ENCODE peak calls at places on chromosomes 13 and 19, in six cellular contexts. One of them, this sample, is unnamed.
A peak's percentile ranks its signal among the peaks of the same experiment; 100 is the strongest.

GRCh38 chr13:44331446-44331845 is 42.2 kb upstream of the SERP2 start:
- DNase-seq in GM12878: no peak
- DNase-seq in HepG2: no peak
- DNase-seq in H1: no peak
- DNase-seq in K562: peak; percentile 8
- DNase-seq in GM12892: no peak
- DNase-seq in this sample: no peak

GRCh38 chr19:16113727-16114126 is 2.0 kb downstream of the RAB8A start:
- DNase-seq in H1: no peak
- DNase-seq in HepG2: no peak
- DNase-seq in GM12878: no peak
- DNase-seq in GM12892: no peak
- DNase-seq in K562: no peak
- DNase-seq in this sample: no peak

GRCh38 chr19:38293281-38293680 is 10.8 kb upstream of the C19orf33 start:
- DNase-seq in HepG2: no peak
- DNase-seq in H1: no peak
- DNase-seq in GM12878: no peak
- DNase-seq in K562: no peak
- DNase-seq in GM12892: no peak
- DNase-seq in this sample: no peak

GRCh38 chr13:25232937-25233515 is 54.3 kb downstream of the MTMR6 start:
- DNase-seq in K562: peak; percentile 23
- DNase-seq in GM12878: no peak
- DNase-seq in H1: no peak
- DNase-seq in GM12892: no peak
- DNase-seq in HepG2: peak; percentile 41
- DNase-seq in this sample: no peak

GRCh38 chr13:106100261-106100919 is 435.1 kb downstream of the EFNB2 start:
- DNase-seq in HepG2: no peak
- DNase-seq in GM12892: no peak
- DNase-seq in K562: no peak
- DNase-seq in H1: peak; percentile 85
- DNase-seq in GM12878: no peak
- DNase-seq in this sample: no peak

GRCh38 chr19:1495799-1496713 is 5.1 kb downstream of the REEP6 start:
- DNase-seq in GM12892: no peak
- DNase-seq in H1: no peak
- DNase-seq in GM12878: no peak
- DNase-seq in K562: no peak
- DNase-seq in HepG2: no peak
- DNase-seq in this sample: no peak

GRCh38 chr13:33280923-33281322 is 4.6 kb downstream of the STARD13 start:
- DNase-seq in HepG2: no peak
- DNase-seq in H1: no peak
- DNase-seq in GM12892: no peak
- DNase-seq in GM12878: no peak
- DNase-seq in K562: no peak
- DNase-seq in this sample: no peak

GRCh38 chr19:3440082-3440481 is 40.2 kb downstream of the SMIM24 start:
- DNase-seq in H1: no peak
- DNase-seq in K562: peak; percentile 70
- DNase-seq in GM12892: peak; percentile 72
- DNase-seq in GM12878: no peak
- DNase-seq in HepG2: peak; percentile 50
- DNase-seq in this sample: peak; percentile 73

GRCh38 chr13:75365724-75366173 is 116.2 kb downstream of the TBC1D4 start:
- DNase-seq in K562: no peak
- DNase-seq in H1: no peak
- DNase-seq in HepG2: no peak
- DNase-seq in GM12878: peak; percentile 78
- DNase-seq in GM12892: no peak
- DNase-seq in this sample: no peak

GRCh38 chr13:26011996-26012688 is 39.7 kb downstream of the SHISA2 start:
- DNase-seq in K562: no peak
- DNase-seq in GM12892: no peak
- DNase-seq in HepG2: no peak
- DNase-seq in GM12878: no peak
- DNase-seq in H1: no peak
- DNase-seq in this sample: no peak

GRCh38 chr13:40681341-40682051 is 15.1 kb upstream of the FOXO1 start:
- DNase-seq in K562: peak; percentile 32
- DNase-seq in GM12892: no peak
- DNase-seq in H1: no peak
- DNase-seq in GM12878: no peak
- DNase-seq in HepG2: no peak
- DNase-seq in this sample: no peak

GRCh38 chr13:31543190-31543589 is 196.1 kb upstream of the RXFP2 start:
- DNase-seq in K562: no peak
- DNase-seq in HepG2: no peak
- DNase-seq in GM12892: no peak
- DNase-seq in GM12878: no peak
- DNase-seq in H1: no peak
- DNase-seq in this sample: no peak

GRCh38 chr19:19256072-19256969 is 16.8 kb downstream of the TM6SF2 start:
- DNase-seq in K562: no peak
- DNase-seq in HepG2: peak; percentile 31
- DNase-seq in H1: no peak
- DNase-seq in GM12878: no peak
- DNase-seq in GM12892: no peak
- DNase-seq in this sample: no peak

GRCh38 chr13:97327521-97328221 is 105.5 kb downstream of the MBNL2 start:
- DNase-seq in GM12892: no peak
- DNase-seq in H1: no peak
- DNase-seq in K562: no peak
- DNase-seq in HepG2: no peak
- DNase-seq in GM12878: no peak
- DNase-seq in this sample: no peak

GRCh38 chr13:73816702-73817101 is 317.5 kb downstream of the KLF12 start:
- DNase-seq in K562: no peak
- DNase-seq in HepG2: no peak
- DNase-seq in H1: no peak
- DNase-seq in GM12878: no peak
- DNase-seq in GM12892: no peak
- DNase-seq in this sample: no peak

GRCh38 chr19:1084024-1084868 is 10.9 kb downstream of the POLR2E start:
- DNase-seq in GM12878: no peak
- DNase-seq in K562: no peak
- DNase-seq in HepG2: no peak
- DNase-seq in H1: no peak
- DNase-seq in GM12892: no peak
- DNase-seq in this sample: no peak

GRCh38 chr13:99977912-99978780 is 3.4 kb upstream of the ZIC2 start:
- DNase-seq in K562: no peak
- DNase-seq in GM12892: no peak
- DNase-seq in GM12878: no peak
- DNase-seq in HepG2: no peak
- DNase-seq in H1: no peak
- DNase-seq in this sample: no peak

GRCh38 chr19:31054430-31054829 is 294.8 kb downstream of the TSHZ3 start:
- DNase-seq in K562: no peak
- DNase-seq in H1: peak; percentile 70
- DNase-seq in GM12878: no peak
- DNase-seq in HepG2: no peak
- DNase-seq in GM12892: no peak
- DNase-seq in this sample: no peak

GRCh38 chr19:45528744-45529453 is 21.6 kb downstream of the VASP start:
- DNase-seq in GM12892: no peak
- DNase-seq in GM12878: no peak
- DNase-seq in K562: peak; percentile 85
- DNase-seq in H1: peak; percentile 87
- DNase-seq in HepG2: no peak
- DNase-seq in this sample: no peak
- TF ChIP-seq TAF1 in GM12892: no peak
- TF ChIP-seq TAF1 in GM12878: no peak
- TF ChIP-seq TAF1 in K562: no peak
- TF ChIP-seq TAF1 in H1: no peak
- TF ChIP-seq TAF1 in HepG2: no peak
- TF ChIP-seq TAF1 in this sample: no peak

GRCh38 chr19:21398851-21399250 is 1.9 kb downstream of the ZNF493 start:
- DNase-seq in K562: no peak
- DNase-seq in GM12878: no peak
- DNase-seq in H1: no peak
- DNase-seq in HepG2: no peak
- DNase-seq in GM12892: no peak
- DNase-seq in this sample: no peak

GRCh38 chr19:21402303-21402985 is 5.5 kb downstream of the ZNF493 start:
- DNase-seq in GM12892: no peak
- DNase-seq in GM12878: no peak
- DNase-seq in H1: no peak
- DNase-seq in HepG2: no peak
- DNase-seq in K562: no peak
- DNase-seq in this sample: no peak

GRCh38 chr19:21396121-21396520 is 812 bp upstream of the ZNF493 start:
- DNase-seq in H1: no peak
- DNase-seq in K562: no peak
- DNase-seq in GM12878: no peak
- DNase-seq in GM12892: no peak
- DNase-seq in HepG2: no peak
- DNase-seq in this sample: no peak

DNA sequence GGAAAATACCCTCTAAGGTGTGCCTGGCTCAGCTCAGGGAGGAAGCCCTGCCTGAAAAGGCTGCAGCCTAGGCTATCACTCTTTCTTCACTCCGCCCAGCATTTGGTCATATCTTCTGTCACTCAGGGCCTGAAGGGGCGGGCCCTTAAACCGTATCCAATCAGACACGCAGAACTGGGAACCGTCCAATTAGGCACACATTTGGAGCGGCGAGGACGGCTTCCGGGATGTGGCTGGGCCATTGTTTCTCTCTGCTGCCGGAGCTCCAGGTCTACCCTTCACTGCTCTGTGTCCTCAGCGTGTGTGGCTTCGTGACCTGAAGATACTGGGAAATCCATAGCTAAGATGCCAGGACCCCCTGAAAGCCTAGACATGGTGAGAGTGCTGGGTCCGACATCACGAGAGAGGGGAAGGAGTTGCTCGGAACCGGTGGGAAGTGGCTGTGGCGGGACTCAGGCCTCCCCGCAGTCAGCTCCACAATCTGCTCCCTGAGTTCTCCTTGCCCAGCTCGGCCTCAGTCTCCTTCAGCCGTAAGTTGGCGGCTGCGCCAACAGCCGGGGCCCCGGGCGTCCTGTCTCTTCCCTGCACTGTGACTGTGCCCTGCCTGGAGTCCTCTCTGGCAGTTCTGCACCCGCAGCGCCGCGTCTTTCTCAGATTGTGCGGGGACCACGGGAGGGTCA is at the start of gene ZNF493:
- DNase-seq in HepG2: peak; percentile 95
- DNase-seq in GM12892: peak; percentile 51
- DNase-seq in K562: peak; percentile 87
- DNase-seq in GM12878: peak; percentile 86
- DNase-seq in H1: peak; percentile 87
- DNase-seq in this sample: peak; percentile 48
- TF ChIP-seq POLR2A in HepG2: peak; percentile 87
- TF ChIP-seq POLR2A in GM12892: peak; percentile 84
- TF ChIP-seq POLR2A in K562: peak; percentile 87
- TF ChIP-seq POLR2A in GM12878: peak; percentile 92
- TF ChIP-seq POLR2A in H1: peak; percentile 87
- TF ChIP-seq POLR2A in this sample: peak; percentile 84

GRCh38 chr13:50017819-50018218 is 2.6 kb downstream of the KCNRG start:
- DNase-seq in GM12892: no peak
- DNase-seq in H1: no peak
- DNase-seq in K562: no peak
- DNase-seq in GM12878: no peak
- DNase-seq in HepG2: peak; percentile 19
- DNase-seq in this sample: no peak
- TF ChIP-seq TAF1 in GM12892: no peak
- TF ChIP-seq TAF1 in H1: no peak
- TF ChIP-seq TAF1 in K562: no peak
- TF ChIP-seq TAF1 in GM12878: no peak
- TF ChIP-seq TAF1 in HepG2: no peak
- TF ChIP-seq TAF1 in this sample: no peak

GRCh38 chr19:50498219-50499056 is 12.6 kb downstream of the JOSD2 start:
- DNase-seq in GM12878: no peak
- DNase-seq in K562: no peak
- DNase-seq in GM12892: no peak
- DNase-seq in HepG2: no peak
- DNase-seq in H1: no peak
- DNase-seq in this sample: no peak

GRCh38 chr19:50500753-50501151 is 10.2 kb downstream of the JOSD2 start:
- DNase-seq in K562: no peak
- DNase-seq in HepG2: no peak
- DNase-seq in H1: no peak
- DNase-seq in GM12892: no peak
- DNase-seq in GM12878: no peak
- DNase-seq in this sample: no peak

GRCh38 chr19:50501568-50502475 is 9.2 kb downstream of the JOSD2 start:
- DNase-seq in HepG2: no peak
- DNase-seq in GM12892: no peak
- DNase-seq in K562: no peak
- DNase-seq in H1: no peak
- DNase-seq in GM12878: no peak
- DNase-seq in this sample: no peak

GRCh38 chr19:50501186-50501567 is 9.8 kb downstream of the JOSD2 start:
- DNase-seq in K562: no peak
- DNase-seq in GM12892: no peak
- DNase-seq in H1: no peak
- DNase-seq in HepG2: no peak
- DNase-seq in GM12878: no peak
- DNase-seq in this sample: no peak

GRCh38 chr19:50500060-50500752 is 10.8 kb downstream of the JOSD2 start:
- DNase-seq in GM12878: no peak
- DNase-seq in K562: peak; percentile 86
- DNase-seq in HepG2: no peak
- DNase-seq in GM12892: no peak
- DNase-seq in H1: no peak
- DNase-seq in this sample: no peak
- TF ChIP-seq POLR2A in GM12878: no peak
- TF ChIP-seq POLR2A in K562: no peak
- TF ChIP-seq POLR2A in HepG2: no peak
- TF ChIP-seq POLR2A in GM12892: no peak
- TF ChIP-seq POLR2A in H1: no peak
- TF ChIP-seq POLR2A in this sample: no peak

GRCh38 chr19:4722671-4723464 is 774 bp downstream of the DPP9 start:
- DNase-seq in H1: no peak
- DNase-seq in GM12892: no peak
- DNase-seq in GM12878: no peak
- DNase-seq in K562: no peak
- DNase-seq in HepG2: no peak
- DNase-seq in this sample: peak; percentile 61
- TF ChIP-seq TAF1 in H1: no peak
- TF ChIP-seq TAF1 in GM12892: peak; percentile 11
- TF ChIP-seq TAF1 in GM12878: peak; percentile 44
- TF ChIP-seq TAF1 in K562: no peak
- TF ChIP-seq TAF1 in HepG2: no peak
- TF ChIP-seq TAF1 in this sample: no peak

GRCh38 chr19:36014029-36014924 is at the start of gene ALKBH6:
- DNase-seq in GM12878: peak; percentile 96
- DNase-seq in K562: peak; percentile 98
- DNase-seq in H1: peak; percentile 96
- DNase-seq in GM12892: peak; percentile 99
- DNase-seq in HepG2: peak; percentile 97
- DNase-seq in this sample: peak; percentile 98
- TF ChIP-seq POLR2A in GM12878: peak; percentile 90
- TF ChIP-seq POLR2A in K562: peak; percentile 89
- TF ChIP-seq POLR2A in H1: no peak
- TF ChIP-seq POLR2A in GM12892: peak; percentile 83
- TF ChIP-seq POLR2A in HepG2: peak; percentile 72
- TF ChIP-seq POLR2A in this sample: no peak

GRCh38 chr13:51684076-51684475 is 99.8 kb downstream of the WDFY2 start:
- DNase-seq in HepG2: no peak
- DNase-seq in GM12892: no peak
- DNase-seq in K562: no peak
- DNase-seq in GM12878: no peak
- DNase-seq in H1: no peak
- DNase-seq in this sample: no peak
- TF ChIP-seq TAF1 in HepG2: no peak
- TF ChIP-seq TAF1 in GM12892: no peak
- TF ChIP-seq TAF1 in K562: no peak
- TF ChIP-seq TAF1 in GM12878: no peak
- TF ChIP-seq TAF1 in H1: no peak
- TF ChIP-seq TAF1 in this sample: no peak